ENCODE peak calls at places on chromosome 4, in seven cellular contexts. T is lower leg skin, H is hippocampal formation, G is NCI-H1417, U is H9, S is sciatic nerve, E is left kidney. M is an unnamed sample.

GRCh38 chr4:91471280-91471679 is 832.5 kb upstream of the GRID2 start:
- DNase-seq in S (no peak), E (peak; percentile 58), G (peak; percentile 61), T (no peak), H (no peak), U (no peak), M (peak; percentile 62)

GRCh38 chr4:128268970-128269369 is 18.6 kb downstream of the PGRMC2 start:
- DNase-seq in E (no peak), S (no peak), U (no peak), H (no peak), G (no peak), T (no peak), M (no peak)

GRCh38 chr4:61527886-61528285 is 327.8 kb downstream of the ADGRL3 start:
- DNase-seq in G (no peak), T (no peak), H (no peak), U (no peak), S (no peak), E (no peak), M (peak; percentile 21)

GRCh38 chr4:92359481-92359880 is 55.7 kb downstream of the GRID2 start:
- DNase-seq in T (no peak), S (no peak), H (no peak), G (no peak), U (no peak), E (no peak), M (peak; percentile 48)

GRCh38 chr4:6463311-6464289 is 8.8 kb downstream of the PPP2R2C start:
- DNase-seq in S (peak; percentile 33), G (no peak), T (no peak), E (no peak), U (peak; percentile 42), H (peak; percentile 88), M (no peak)

GRCh38 chr4:17153572-17153971 is 255.1 kb upstream of the LDB2 start:
- DNase-seq in U (no peak), T (no peak), G (no peak), S (no peak), E (no peak), H (no peak), M (no peak)

GRCh38 chr4:140103676-140104075 is 50.3 kb downstream of the MAML3 start:
- DNase-seq in G (no peak), E (no peak), U (no peak), H (no peak), S (no peak), T (no peak), M (peak; percentile 20)

GRCh38 chr4:40594261-40595178 is 35.1 kb downstream of the RBM47 start:
- DNase-seq in S (no peak), H (no peak), U (no peak), T (no peak), G (no peak), E (no peak), M (no peak)

GRCh38 chr4:117796677-117797076 is 237.6 kb upstream of the NDST3 start:
- DNase-seq in H (no peak), T (no peak), U (no peak), S (no peak), G (no peak), E (no peak), M (peak; percentile 91)

GRCh38 chr4:108372678-108373077 is 203.9 kb upstream of the LEF1 start:
- DNase-seq in E (no peak), G (no peak), S (no peak), T (no peak), U (no peak), H (no peak), M (no peak)

GRCh38 chr4:123956204-123956603 is 559.6 kb downstream of the SPRY1 start:
- DNase-seq in T (no peak), E (no peak), S (no peak), H (no peak), G (no peak), U (no peak), M (no peak)

GRCh38 chr4:159229164-159229563 is 126.3 kb downstream of the RAPGEF2 start:
- DNase-seq in U (no peak), T (no peak), E (peak; percentile 76), G (no peak), S (no peak), H (no peak), M (no peak)

GRCh38 chr4:81255524-81255923 is 40.5 kb upstream of the PRKG2 start:
- DNase-seq in H (no peak), S (no peak), G (no peak), T (no peak), U (no peak), E (no peak), M (no peak)

GRCh38 chr4:107655289-107655688 is 64.7 kb downstream of the PAPSS1 start:
- DNase-seq in E (no peak), U (no peak), T (no peak), G (no peak), S (no peak), H (no peak), M (no peak)

M was measured in NCI-H69.